ENCODE peak calls at places on chromosomes 16 and 17, in five cellular contexts. X is H1, P is A549, U is sigmoid colon, J is lower leg skin. D is an unnamed sample.

GRCh38 chr17:77494664-77495435 is 354.1 kb downstream of the SEC14L1 start:
- DNase-seq in X (peak), P (peak), U (peak), J (peak), D (peak)

GRCh38 chr17:48054238-48055185 is 6.4 kb downstream of the NFE2L1 start:
- DNase-seq in X (peak), P (no peak), U (peak), J (peak), D (peak)

GRCh38 chr16:68257906-68258800 is 6.2 kb upstream of the SLC7A6 start:
- DNase-seq in X (no peak), P (peak), U (peak), J (no peak), D (peak)

GRCh38 chr17:40022497-40022896 is 7.3 kb downstream of the CSF3 start:
- DNase-seq in X (no peak), P (no peak), U (no peak), J (no peak), D (no peak)

GRCh38 chr17:39527220-39527813 is 66.0 kb downstream of the CDK12 start:
- DNase-seq in X (no peak), P (peak), U (no peak), J (no peak), D (no peak)

GRCh38 chr16:59021751-59022150 is 287.6 kb upstream of the GOT2 start:
- DNase-seq in X (no peak), P (peak), U (no peak), J (no peak), D (no peak)

GRCh38 chr17:29143894-29144293 is 36.3 kb downstream of the MYO18A start:
- DNase-seq in X (no peak), P (peak), U (no peak), J (no peak), D (no peak)

GRCh38 chr17:29546834-29547233 is 20.0 kb downstream of the ABHD15 start:
- DNase-seq in X (no peak), P (no peak), U (no peak), J (no peak), D (no peak)

GRCh38 chr17:17446666-17447155 is 30.1 kb upstream of the MED9 start:
- DNase-seq in X (no peak), P (no peak), U (no peak), J (no peak), D (peak)

GRCh38 chr17:14205992-14206461 is 30.6 kb downstream of the CDRT15 start:
- DNase-seq in X (no peak), P (no peak), U (no peak), J (peak), D (no peak)

GRCh38 chr16:24939738-24940137 is 75.4 kb downstream of the ARHGAP17 start:
- DNase-seq in X (no peak), P (no peak), U (no peak), J (no peak), D (no peak)

GRCh38 chr17:82752371-82753200 is 721 bp downstream of the TBCD start:
- DNase-seq in X (no peak), P (no peak), U (peak), J (no peak), D (peak)

GRCh38 chr17:17141860-17142552 is 64.1 kb downstream of the PLD6 start:
- DNase-seq in X (peak), P (peak), U (peak), J (no peak), D (peak)

GRCh38 chr17:15233022-15233805 is 31.9 kb downstream of the PMP22 start:
- DNase-seq in X (no peak), P (peak), U (no peak), J (no peak), D (no peak)

GRCh38 chr16:87679593-87680271 is 77.4 kb downstream of the JPH3 start:
- DNase-seq in X (no peak), P (no peak), U (no peak), J (no peak), D (no peak)

GRCh38 chr16:87924937-87925670 is 11.2 kb downstream of the CA5A start:
- DNase-seq in X (no peak), P (no peak), U (no peak), J (no peak), D (no peak)

GRCh38 chr17:16496820-16497489 is 5.0 kb upstream of the LRRC75A start:
- DNase-seq in X (no peak), P (no peak), U (no peak), J (no peak), D (no peak)

GRCh38 chr17:48093341-48094045 is 7.8 kb downstream of the CBX1 start:
- DNase-seq in X (no peak), P (no peak), U (no peak), J (no peak), D (no peak)

GRCh38 chr16:4709481-4709880 is 16.1 kb downstream of the NUDT16L1 start:
- DNase-seq in X (no peak), P (no peak), U (no peak), J (no peak), D (no peak)

GRCh38 chr17:29039764-29040598 is 3.0 kb upstream of the PIPOX start:
- DNase-seq in X (no peak), P (no peak), U (no peak), J (no peak), D (no peak)

DNA sequence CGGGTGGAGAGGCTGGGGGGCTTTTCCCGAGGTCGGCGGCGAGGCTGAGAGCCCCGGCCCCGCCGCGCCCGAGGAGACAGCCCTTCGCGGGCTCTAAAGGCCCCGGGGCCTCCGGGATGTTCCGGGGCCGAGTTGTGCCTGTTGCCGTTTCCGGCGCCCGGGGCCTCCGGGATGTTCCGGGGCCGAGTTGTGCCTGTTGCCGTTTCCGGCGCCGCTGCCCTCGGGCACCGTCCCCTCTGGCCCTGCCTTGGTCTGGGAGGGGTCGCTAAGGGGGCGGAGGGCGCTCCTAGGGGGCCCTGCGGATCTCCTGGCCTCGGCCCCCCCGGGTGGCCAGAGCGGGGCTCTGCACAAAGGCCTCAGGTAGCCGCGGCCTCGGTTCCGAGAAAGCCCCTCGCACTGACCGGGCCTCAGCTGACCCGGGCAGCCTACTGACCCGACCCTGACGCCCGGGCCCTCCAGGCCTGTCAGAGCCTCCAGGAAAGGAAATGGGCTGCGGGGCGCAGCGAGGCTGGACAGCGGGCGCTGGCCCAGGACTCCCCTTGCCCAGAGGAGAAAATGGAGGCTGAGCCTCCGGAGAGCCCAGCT is 24.2 kb downstream of the ACTG1 start:
- DNase-seq in X (no peak), P (no peak), U (no peak), J (no peak), D (no peak)
- TF ChIP-seq POLR2A in X (no peak), P (no peak), U (no peak), J (no peak), D (no peak)

DNA sequence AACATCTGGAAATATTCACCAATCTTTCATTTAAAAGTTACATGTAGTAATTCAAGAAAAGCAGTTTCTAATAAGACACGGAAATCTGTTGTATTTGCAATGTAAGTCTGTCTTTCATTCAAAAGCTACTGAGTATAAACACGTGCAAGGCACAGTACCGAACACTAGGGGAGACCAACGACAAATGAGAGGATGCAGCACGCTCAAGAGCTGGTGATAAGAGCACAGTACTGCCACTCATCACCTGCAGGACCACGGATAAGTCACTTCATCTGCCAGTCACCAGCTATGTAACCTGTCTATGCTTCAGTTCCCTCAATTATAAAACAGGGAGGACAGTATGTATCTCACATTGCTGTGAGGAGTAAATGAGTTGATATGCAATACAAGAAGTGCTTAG is 67.1 kb downstream of the CLEC18A start:
- DNase-seq in X (no peak), P (peak), U (no peak), J (no peak), D (no peak)
- TF ChIP-seq CTCF in X (peak), P (no peak), U (no peak), J (no peak), D (no peak)

DNA sequence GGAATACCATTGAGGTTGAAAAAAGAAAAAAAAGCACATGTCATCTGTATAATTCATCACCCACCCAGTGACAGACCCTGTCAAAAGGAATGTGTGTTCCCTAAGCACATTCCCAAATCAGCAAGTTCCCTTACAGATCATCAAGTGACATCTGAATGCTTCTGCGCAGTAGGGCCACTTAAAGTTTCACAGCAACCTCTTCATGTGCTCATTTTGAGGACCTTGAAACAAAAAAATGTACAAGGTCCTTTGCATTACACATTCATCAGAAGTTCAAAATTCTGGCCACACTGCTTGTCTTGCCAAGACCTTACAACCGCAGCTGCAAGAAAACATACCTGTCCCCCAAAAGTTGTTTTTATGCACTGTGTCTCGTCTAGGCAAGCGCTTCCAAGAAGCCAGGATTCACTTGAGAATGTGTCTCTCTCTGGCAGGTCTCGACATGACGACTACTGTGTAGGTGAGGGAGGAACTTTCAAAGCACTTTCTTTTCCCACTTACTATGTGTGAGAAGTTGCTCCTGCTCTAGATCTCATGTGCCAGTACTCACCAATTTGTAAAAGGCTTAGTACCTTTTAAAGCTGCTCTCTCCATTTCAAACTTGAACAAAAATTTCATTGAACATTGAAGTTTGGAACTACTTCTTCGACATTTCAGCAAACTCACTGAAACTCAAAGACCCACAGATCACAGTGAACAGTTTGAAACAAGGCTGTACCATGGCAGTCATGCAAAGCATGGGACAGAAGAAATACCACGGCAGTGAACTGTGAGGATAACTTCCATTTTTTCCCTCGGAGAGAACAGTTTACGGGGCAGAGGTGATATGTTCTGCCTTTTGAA is 4.3 kb upstream of the POLG2 start:
- DNase-seq in X (no peak), P (no peak), U (no peak), J (no peak), D (no peak)
- TF ChIP-seq POLR2A in X (peak), P (no peak), U (no peak), J (no peak), D (no peak)

DNA sequence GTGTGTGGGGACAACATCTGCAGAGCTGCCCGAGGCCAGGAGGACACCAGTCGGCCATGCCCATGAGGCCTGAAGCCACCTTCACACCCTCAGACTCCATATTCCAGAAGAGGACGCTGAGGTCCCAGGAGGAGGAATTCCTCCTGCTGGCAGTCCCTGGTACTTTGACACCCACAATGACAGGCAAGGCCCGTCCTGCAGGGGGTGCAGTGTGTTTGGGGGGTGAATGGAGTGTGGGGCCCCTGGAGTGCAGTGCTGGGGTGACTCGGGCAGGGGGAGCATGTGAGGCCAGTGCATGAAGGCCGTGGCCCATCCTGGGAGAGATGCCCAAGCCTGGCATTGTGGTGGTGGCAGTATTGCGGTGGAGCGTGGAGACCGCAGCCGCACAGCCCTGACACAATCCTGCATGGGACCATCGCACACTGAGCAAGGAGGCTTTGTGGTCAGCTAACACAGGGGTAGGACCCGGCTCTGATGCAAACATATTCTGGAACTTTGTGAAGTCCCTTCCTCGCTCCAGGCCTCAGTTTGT is 52.2 kb downstream of the ZDHHC7 start:
- DNase-seq in X (no peak), P (peak), U (no peak), J (no peak), D (no peak)
- TF ChIP-seq CTCF in X (peak), P (peak), U (no peak), J (no peak), D (no peak)

GRCh38 chr16:30429678-30430427 is at the start of gene DCTPP1:
- DNase-seq in X (peak), P (peak), U (peak), J (peak), D (peak)
- TF ChIP-seq POLR2A in X (no peak), P (peak), U (no peak), J (no peak), D (no peak)

DNA sequence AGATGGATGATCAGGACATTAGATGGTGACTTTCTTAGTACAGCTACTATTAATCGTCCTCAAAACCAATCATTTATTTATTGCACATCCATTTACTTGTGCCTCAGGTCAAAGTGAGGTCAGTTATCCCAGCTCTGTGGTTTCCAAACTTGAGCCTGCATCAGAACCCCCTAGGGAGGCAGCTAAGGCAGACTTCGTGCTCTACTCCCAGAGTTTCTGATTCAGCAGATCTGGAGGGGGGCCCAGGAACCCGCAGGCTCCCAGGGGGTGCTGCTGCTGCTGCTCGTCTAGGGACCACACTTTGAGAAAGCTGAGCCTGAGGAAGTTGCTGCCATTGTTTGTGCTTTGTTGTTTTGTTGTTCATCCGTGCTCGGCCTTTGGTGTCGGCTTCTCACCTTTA is 44.0 kb upstream of the CLEC18B start:
- DNase-seq in X (no peak), P (no peak), U (no peak), J (no peak), D (no peak)
- TF ChIP-seq CTCF in X (no peak), P (no peak), U (no peak), J (no peak), D (no peak)

GRCh38 chr16:89923640-89924297 is 627 bp downstream of the TUBB3 start:
- DNase-seq in X (peak), P (no peak), U (no peak), J (no peak), D (no peak)

GRCh38 chr16:89921699-89922476 is 1.3 kb upstream of the TUBB3 start:
- DNase-seq in X (peak), P (peak), U (peak), J (no peak), D (peak)

GRCh38 chr16:89924298-89924924 is 1.3 kb downstream of the TUBB3 start:
- DNase-seq in X (peak), P (peak), U (no peak), J (no peak), D (peak)

GRCh38 chr16:89922477-89922883 is 662 bp upstream of the TUBB3 start:
- DNase-seq in X (peak), P (peak), U (peak), J (peak), D (peak)

DNA sequence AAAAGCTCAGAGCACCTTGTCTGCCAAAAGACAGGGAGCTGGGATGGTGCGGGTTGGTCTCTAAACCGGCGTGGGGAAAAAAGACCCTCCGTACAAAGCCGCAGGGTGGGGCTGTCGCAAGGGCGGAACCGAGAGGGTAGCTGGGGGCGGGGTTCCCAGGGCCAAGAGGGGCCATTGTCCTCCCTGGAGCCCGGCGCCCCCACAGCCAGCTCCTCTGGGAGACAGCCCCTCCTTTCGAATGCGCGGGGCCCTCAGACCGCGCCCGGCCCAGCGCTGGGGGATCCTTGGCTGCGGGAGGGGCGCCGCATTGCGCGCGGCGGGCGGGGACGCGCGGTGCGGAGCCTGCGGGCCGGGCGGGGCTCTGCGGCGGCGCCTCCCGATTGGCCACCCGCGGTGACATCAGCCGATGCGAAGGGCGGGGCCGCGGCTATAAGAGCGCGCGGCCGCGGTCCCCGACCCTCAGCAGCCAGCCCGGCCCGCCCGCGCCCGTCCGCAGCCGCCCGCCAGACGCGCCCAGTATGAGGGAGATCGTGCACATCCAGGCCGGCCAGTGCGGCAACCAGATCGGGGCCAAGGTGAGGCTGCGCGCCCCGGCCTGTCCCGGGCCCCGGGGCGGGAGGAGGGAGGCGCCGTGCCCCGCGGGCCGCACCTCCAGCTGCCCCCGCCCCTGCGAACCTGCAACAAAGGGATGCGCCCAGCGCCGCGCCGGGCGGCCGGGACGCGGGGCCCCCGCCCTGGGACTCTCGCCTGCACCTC is at the start of gene TUBB3:
- DNase-seq in X (peak), P (peak), U (no peak), J (no peak), D (peak)
- TF ChIP-seq POLR2A in X (no peak), P (peak), U (no peak), J (no peak), D (peak)

GRCh38 chr16:78137179-78137578 is 37.7 kb downstream of the WWOX start:
- DNase-seq in X (no peak), P (no peak), U (no peak), J (no peak), D (no peak)

GRCh38 chr16:78140818-78141466 is 41.5 kb downstream of the WWOX start:
- DNase-seq in X (no peak), P (no peak), U (no peak), J (no peak), D (no peak)

GRCh38 chr16:78133919-78134318 is 34.5 kb downstream of the WWOX start:
- DNase-seq in X (no peak), P (peak), U (no peak), J (no peak), D (no peak)

GRCh38 chr16:78134944-78135619 is 35.6 kb downstream of the WWOX start:
- DNase-seq in X (no peak), P (no peak), U (no peak), J (no peak), D (no peak)

DNA sequence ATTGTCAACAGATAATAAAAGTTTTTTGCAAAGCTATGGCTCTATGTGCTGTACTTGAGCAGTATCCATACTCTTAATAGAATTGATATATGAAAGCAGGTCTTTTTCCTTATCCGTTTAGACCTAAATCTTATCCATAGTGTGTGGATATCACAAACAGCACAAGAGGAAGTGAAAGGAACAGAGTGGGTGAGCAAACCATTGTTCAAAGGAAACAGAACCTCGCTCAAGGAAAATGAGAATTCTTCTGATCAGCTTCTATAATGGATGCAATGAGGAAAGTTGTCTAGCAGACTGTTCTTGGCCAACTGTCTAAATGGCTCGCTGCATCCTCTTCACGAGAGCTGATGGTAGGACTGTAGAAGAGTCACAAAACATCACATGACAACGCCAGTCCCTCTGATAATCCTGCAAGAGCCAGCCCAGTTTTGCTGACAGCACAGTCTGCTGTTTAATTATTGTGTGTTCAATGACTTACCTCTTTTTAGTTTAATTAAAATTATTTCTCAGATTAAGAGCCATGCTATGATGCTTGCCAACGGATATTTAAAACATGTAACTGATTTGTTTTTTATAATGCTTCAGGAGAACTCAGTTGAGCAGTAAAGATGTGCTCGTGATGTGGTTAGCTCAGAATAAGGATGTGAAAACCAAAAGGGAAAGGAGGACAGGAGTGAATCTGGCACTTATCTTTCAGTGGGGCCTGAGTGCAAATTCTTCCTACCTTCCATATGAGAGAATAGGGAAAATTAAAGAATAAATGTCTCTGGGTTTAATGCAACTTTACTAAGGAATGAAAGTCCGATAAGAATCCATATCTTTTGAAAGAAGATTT is 38.5 kb downstream of the WWOX start:
- DNase-seq in X (no peak), P (no peak), U (no peak), J (no peak), D (no peak)
- TF ChIP-seq CTCF in X (no peak), P (no peak), U (no peak), J (no peak), D (no peak)